ENCODE peak calls at places on chromosomes 13 and 19, in eight cellular contexts. U is GM20000; Q is naive thymus-derived CD4-positive, alpha-beta T cell; L is NCI-H2171; T is ascending aorta; M is body of pancreas; A is left lung; V is GM12891. W is an unnamed sample.

GRCh38 chr19:15836345-15836594 is 20.8 kb upstream of the OR10H1 start:
- DNase-seq in U (no peak), Q (no peak), L (no peak), T (no peak), M (no peak), A (no peak), V (no peak), W (no peak)

GRCh38 chr19:18789883-18790565 is 1.1 kb downstream of the COMP start:
- DNase-seq in U (peak), Q (no peak), L (no peak), T (no peak), M (no peak), A (peak), V (no peak), W (no peak)

GRCh38 chr19:54493967-54494585 is 8.6 kb upstream of the LAIR2 start:
- DNase-seq in U (no peak), Q (no peak), L (no peak), T (no peak), M (no peak), A (no peak), V (no peak), W (no peak)

GRCh38 chr19:447816-448546 is 12.9 kb downstream of the SHC2 start:
- DNase-seq in U (no peak), Q (no peak), L (no peak), T (no peak), M (no peak), A (peak), V (no peak), W (no peak)

GRCh38 chr13:112529216-112529615 is 58.7 kb downstream of the TUBGCP3 start:
- DNase-seq in U (no peak), Q (no peak), L (no peak), T (no peak), M (no peak), A (no peak), V (no peak), W (no peak)

GRCh38 chr19:994516-994915 is 5.7 kb upstream of the GRIN3B start:
- DNase-seq in U (no peak), Q (no peak), L (no peak), T (no peak), M (no peak), A (no peak), V (no peak), W (no peak)

GRCh38 chr13:93262729-93263128 is 36.1 kb downstream of the GPC6 start:
- DNase-seq in U (no peak), Q (no peak), L (no peak), T (no peak), M (no peak), A (no peak), V (no peak), W (peak)

GRCh38 chr19:3725640-3726310 is 17.6 kb downstream of the TJP3 start:
- DNase-seq in U (no peak), Q (no peak), L (peak), T (no peak), M (peak), A (peak), V (no peak), W (no peak)

GRCh38 chr19:8663920-8664670 is 33.7 kb downstream of the NFILZ start:
- DNase-seq in U (peak), Q (peak), L (no peak), T (no peak), M (no peak), A (no peak), V (no peak), W (no peak)

GRCh38 chr13:66207610-66208009 is 1022.5 kb downstream of the PCDH9 start:
- DNase-seq in U (no peak), Q (no peak), L (no peak), T (no peak), M (no peak), A (no peak), V (no peak), W (no peak)

GRCh38 chr13:46149272-46150133 is 32.5 kb downstream of the LCP1 start:
- DNase-seq in U (no peak), Q (no peak), L (no peak), T (no peak), M (no peak), A (no peak), V (no peak), W (no peak)

GRCh38 chr19:7516878-7517277 is 975 bp downstream of the ZNF358 start:
- DNase-seq in U (no peak), Q (no peak), L (no peak), T (no peak), M (no peak), A (no peak), V (no peak), W (no peak)

GRCh38 chr19:49057636-49058234 is at the start of gene CGB7:
- DNase-seq in U (peak), Q (no peak), L (no peak), T (peak), M (peak), A (peak), V (no peak), W (no peak)

W was measured in AG09309.